ENCODE peak calls at places on chromosomes 16 and 17, in six cellular contexts. One of them, this sample, is unnamed.
A peak's percentile ranks its signal among the peaks of the same experiment; 100 is the strongest.

GRCh38 chr16:70686376-70687171 is 721 bp upstream of the MTSS2 start:
- DNase-seq in RWPE1: no peak
- DNase-seq in HL-60: no peak
- DNase-seq in brain microvascular endothelial cell: no peak
- DNase-seq in omental fat pad: no peak
- DNase-seq in A549: no peak
- DNase-seq in this sample: peak; percentile 69

GRCh38 chr17:75239778-75240393 is 21.5 kb downstream of the GGA3 start:
- DNase-seq in RWPE1: no peak
- DNase-seq in brain microvascular endothelial cell: no peak
- DNase-seq in omental fat pad: no peak
- DNase-seq in HL-60: no peak
- DNase-seq in A549: no peak
- DNase-seq in this sample: no peak

GRCh38 chr17:12789075-12789975 is at the start of gene ARHGAP44:
- DNase-seq in HL-60: peak; percentile 12
- DNase-seq in RWPE1: peak; percentile 48
- DNase-seq in omental fat pad: no peak
- DNase-seq in A549: peak; percentile 64
- DNase-seq in brain microvascular endothelial cell: peak; percentile 40
- DNase-seq in this sample: peak; percentile 97

GRCh38 chr17:66576473-66576872 is 258.4 kb upstream of the CACNG5 start:
- DNase-seq in HL-60: no peak
- DNase-seq in brain microvascular endothelial cell: no peak
- DNase-seq in omental fat pad: no peak
- DNase-seq in A549: no peak
- DNase-seq in RWPE1: no peak
- DNase-seq in this sample: no peak

GRCh38 chr16:81547919-81548216 is 103.3 kb downstream of the CMIP start:
- DNase-seq in RWPE1: no peak
- DNase-seq in brain microvascular endothelial cell: no peak
- DNase-seq in omental fat pad: no peak
- DNase-seq in A549: no peak
- DNase-seq in HL-60: no peak
- DNase-seq in this sample: no peak

GRCh38 chr17:64095144-64095882 is 34.6 kb downstream of the ERN1 start:
- DNase-seq in RWPE1: peak; percentile 62
- DNase-seq in brain microvascular endothelial cell: no peak
- DNase-seq in HL-60: no peak
- DNase-seq in A549: no peak
- DNase-seq in omental fat pad: no peak
- DNase-seq in this sample: no peak

GRCh38 chr16:1331712-1332617 is 1.5 kb upstream of the BAIAP3 start:
- DNase-seq in RWPE1: peak; percentile 57
- DNase-seq in HL-60: peak; percentile 70
- DNase-seq in brain microvascular endothelial cell: peak; percentile 64
- DNase-seq in omental fat pad: no peak
- DNase-seq in A549: peak; percentile 94
- DNase-seq in this sample: peak; percentile 97

GRCh38 chr16:26987631-26988030 is 79.1 kb upstream of the C16orf82 start:
- DNase-seq in HL-60: no peak
- DNase-seq in brain microvascular endothelial cell: no peak
- DNase-seq in A549: no peak
- DNase-seq in RWPE1: no peak
- DNase-seq in omental fat pad: no peak
- DNase-seq in this sample: peak; percentile 38

GRCh38 chr16:47366228-47366627 is 94.6 kb downstream of the ITFG1 start:
- DNase-seq in RWPE1: no peak
- DNase-seq in brain microvascular endothelial cell: no peak
- DNase-seq in omental fat pad: no peak
- DNase-seq in A549: no peak
- DNase-seq in HL-60: no peak
- DNase-seq in this sample: no peak

GRCh38 chr16:67562526-67562917 is at the start of gene CTCF:
- DNase-seq in HL-60: peak; percentile 60
- DNase-seq in omental fat pad: no peak
- DNase-seq in brain microvascular endothelial cell: peak; percentile 53
- DNase-seq in A549: peak; percentile 62
- DNase-seq in RWPE1: peak; percentile 82
- DNase-seq in this sample: no peak

GRCh38 chr16:9791566-9791965 is 390.7 kb downstream of the GRIN2A start:
- DNase-seq in A549: no peak
- DNase-seq in RWPE1: no peak
- DNase-seq in omental fat pad: no peak
- DNase-seq in HL-60: no peak
- DNase-seq in brain microvascular endothelial cell: no peak
- DNase-seq in this sample: no peak

GRCh38 chr16:55370762-55371482 is 46.9 kb downstream of the IRX6 start:
- DNase-seq in HL-60: no peak
- DNase-seq in RWPE1: peak; percentile 64
- DNase-seq in A549: peak; percentile 9
- DNase-seq in omental fat pad: no peak
- DNase-seq in brain microvascular endothelial cell: peak; percentile 31
- DNase-seq in this sample: peak; percentile 90
- TF ChIP-seq CTCF in HL-60: no peak
- TF ChIP-seq CTCF in RWPE1: peak; percentile 21
- TF ChIP-seq CTCF in A549: peak; percentile 23
- TF ChIP-seq CTCF in omental fat pad: no peak
- TF ChIP-seq CTCF in brain microvascular endothelial cell: peak; percentile 63
- TF ChIP-seq CTCF in this sample: peak; percentile 70

GRCh38 chr17:29595107-29595942 is 2.4 kb downstream of the ANKRD13B start:
- DNase-seq in A549: no peak
- DNase-seq in omental fat pad: no peak
- DNase-seq in HL-60: no peak
- DNase-seq in brain microvascular endothelial cell: no peak
- DNase-seq in RWPE1: no peak
- DNase-seq in this sample: peak; percentile 46

GRCh38 chr17:29594441-29595090 is 1.6 kb downstream of the ANKRD13B start:
- DNase-seq in A549: no peak
- DNase-seq in RWPE1: no peak
- DNase-seq in brain microvascular endothelial cell: no peak
- DNase-seq in omental fat pad: no peak
- DNase-seq in HL-60: no peak
- DNase-seq in this sample: no peak

GRCh38 chr17:29592850-29593545 is at the start of gene ANKRD13B:
- DNase-seq in omental fat pad: no peak
- DNase-seq in RWPE1: no peak
- DNase-seq in HL-60: no peak
- DNase-seq in brain microvascular endothelial cell: no peak
- DNase-seq in A549: no peak
- DNase-seq in this sample: peak; percentile 85

GRCh38 chr17:29591737-29592624 is 951 bp upstream of the ANKRD13B start:
- DNase-seq in A549: peak; percentile 95
- DNase-seq in HL-60: peak; percentile 84
- DNase-seq in RWPE1: peak; percentile 90
- DNase-seq in omental fat pad: peak; percentile 70
- DNase-seq in brain microvascular endothelial cell: peak; percentile 66
- DNase-seq in this sample: peak; percentile 100

DNA sequence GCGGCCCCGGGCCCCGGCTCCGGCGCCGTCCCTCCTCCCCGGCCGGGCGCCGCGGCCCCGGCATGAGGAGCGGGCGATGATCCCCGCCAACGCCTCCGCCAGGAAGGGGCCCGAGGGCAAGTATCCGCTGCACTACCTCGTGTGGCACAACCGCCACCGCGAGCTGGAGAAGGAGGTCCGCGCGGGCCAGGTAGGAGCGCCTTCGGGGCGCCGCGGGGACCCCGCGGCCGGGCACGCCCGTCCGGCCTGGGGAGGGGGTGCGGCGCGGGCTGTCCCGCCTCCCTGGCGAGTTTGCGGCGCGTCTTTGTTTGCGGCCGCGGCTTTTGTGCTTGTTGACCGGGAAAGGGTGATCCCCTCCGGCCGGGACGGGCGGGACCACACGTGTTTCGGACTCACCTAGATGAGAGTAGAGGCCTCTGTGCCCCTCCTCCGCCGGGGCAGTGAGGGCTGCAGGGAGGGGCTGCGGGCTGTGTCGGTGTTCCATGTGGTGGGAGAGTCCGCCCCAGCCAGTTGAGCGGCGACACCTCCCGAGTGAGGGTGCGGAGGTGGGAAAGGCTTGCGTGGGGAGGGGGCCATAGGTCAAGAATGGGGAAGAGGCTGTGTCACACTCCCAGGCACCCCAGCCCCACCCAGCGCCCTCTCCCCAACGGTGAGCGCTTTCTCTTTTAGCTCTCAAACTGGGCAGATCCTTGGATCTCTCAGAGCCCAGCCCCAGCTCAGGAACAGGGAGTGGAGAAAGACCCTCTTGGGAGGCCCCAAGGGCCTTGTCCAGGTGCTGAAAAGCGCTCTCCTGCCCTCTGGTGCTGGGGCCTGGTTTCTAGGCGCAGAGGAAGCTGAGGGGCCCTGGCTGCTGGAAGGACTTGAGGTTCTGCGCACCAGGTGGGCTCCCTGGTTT is 861 bp downstream of the ANKRD13B start:
- DNase-seq in omental fat pad: no peak
- DNase-seq in brain microvascular endothelial cell: no peak
- DNase-seq in A549: no peak
- DNase-seq in HL-60: no peak
- DNase-seq in RWPE1: peak; percentile 28
- DNase-seq in this sample: peak; percentile 96
- TF ChIP-seq CTCF in omental fat pad: no peak
- TF ChIP-seq CTCF in brain microvascular endothelial cell: peak; percentile 48
- TF ChIP-seq CTCF in A549: peak; percentile 52
- TF ChIP-seq CTCF in HL-60: no peak
- TF ChIP-seq CTCF in RWPE1: peak; percentile 40
- TF ChIP-seq CTCF in this sample: peak; percentile 47

GRCh38 chr16:55647798-55648197 is 8.0 kb upstream of the SLC6A2 start:
- DNase-seq in RWPE1: no peak
- DNase-seq in brain microvascular endothelial cell: no peak
- DNase-seq in A549: no peak
- DNase-seq in HL-60: no peak
- DNase-seq in omental fat pad: no peak
- DNase-seq in this sample: peak; percentile 5

GRCh38 chr16:55655381-55655708 is 443 bp upstream of the SLC6A2 start:
- DNase-seq in HL-60: no peak
- DNase-seq in A549: no peak
- DNase-seq in RWPE1: no peak
- DNase-seq in omental fat pad: no peak
- DNase-seq in brain microvascular endothelial cell: no peak
- DNase-seq in this sample: no peak

GRCh38 chr16:55655709-55656694 is at the start of gene SLC6A2:
- DNase-seq in HL-60: no peak
- DNase-seq in brain microvascular endothelial cell: no peak
- DNase-seq in A549: no peak
- DNase-seq in RWPE1: peak; percentile 19
- DNase-seq in omental fat pad: no peak
- DNase-seq in this sample: peak; percentile 88

GRCh38 chr16:55653106-55653505 is 2.7 kb upstream of the SLC6A2 start:
- DNase-seq in HL-60: no peak
- DNase-seq in brain microvascular endothelial cell: no peak
- DNase-seq in omental fat pad: no peak
- DNase-seq in A549: no peak
- DNase-seq in RWPE1: no peak
- DNase-seq in this sample: peak; percentile 2

DNA sequence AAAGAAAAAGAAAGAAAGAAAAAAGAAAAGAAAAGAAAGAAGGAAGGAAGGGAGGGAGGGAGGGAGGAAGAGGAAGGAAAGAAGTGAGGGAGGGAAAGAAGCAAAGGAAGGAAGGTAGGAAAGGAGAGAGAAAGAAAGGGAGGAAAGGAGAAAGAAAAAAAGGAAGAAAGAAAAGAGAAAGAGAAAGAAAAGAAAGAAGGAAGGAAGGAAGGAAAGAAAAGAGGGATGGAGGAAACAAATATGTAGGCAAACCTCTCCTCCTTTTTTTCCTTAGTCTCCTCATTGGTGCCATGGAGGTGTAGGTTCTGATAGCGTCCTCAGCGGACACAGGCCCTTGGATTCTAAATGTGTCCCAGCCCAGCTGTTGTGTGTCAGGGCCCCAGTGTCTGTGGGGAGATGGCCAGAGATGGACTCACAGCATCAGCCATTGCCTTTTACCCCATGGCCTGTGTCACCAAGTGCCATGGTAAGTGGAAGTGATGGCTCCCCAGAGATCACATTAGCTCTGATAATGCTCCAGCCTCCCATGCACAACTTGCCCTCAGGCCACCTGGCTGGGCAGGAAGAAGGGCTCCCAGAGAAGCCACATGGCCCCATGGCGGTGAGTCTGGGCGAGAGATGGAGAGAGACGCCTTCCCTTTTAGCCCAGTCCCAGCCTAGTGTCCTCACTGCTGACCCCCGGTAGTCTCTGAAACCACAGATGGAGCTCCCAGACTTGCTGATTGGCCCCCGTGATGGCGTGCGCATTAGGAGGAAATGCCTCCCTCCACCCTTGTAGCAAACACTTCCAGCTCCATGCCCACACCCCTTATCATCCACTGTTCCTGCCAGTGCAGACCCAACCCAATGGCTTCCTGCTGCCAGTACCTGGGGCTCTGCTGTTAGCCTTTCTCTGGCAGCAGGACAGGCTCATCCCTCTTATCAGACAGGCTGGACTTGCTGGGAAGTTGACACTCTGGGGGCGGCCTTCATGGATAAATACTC is 3.7 kb upstream of the SLC6A2 start:
- DNase-seq in RWPE1: no peak
- DNase-seq in brain microvascular endothelial cell: no peak
- DNase-seq in HL-60: no peak
- DNase-seq in omental fat pad: no peak
- DNase-seq in A549: no peak
- DNase-seq in this sample: peak; percentile 28
- TF ChIP-seq CTCF in RWPE1: no peak
- TF ChIP-seq CTCF in brain microvascular endothelial cell: no peak
- TF ChIP-seq CTCF in HL-60: no peak
- TF ChIP-seq CTCF in omental fat pad: no peak
- TF ChIP-seq CTCF in A549: no peak
- TF ChIP-seq CTCF in this sample: no peak

GRCh38 chr17:69609495-69610315 is 195.2 kb downstream of the MAP2K6 start:
- DNase-seq in brain microvascular endothelial cell: peak; percentile 33
- DNase-seq in omental fat pad: no peak
- DNase-seq in HL-60: no peak
- DNase-seq in A549: no peak
- DNase-seq in RWPE1: peak; percentile 20
- DNase-seq in this sample: peak; percentile 74
- TF ChIP-seq CTCF in brain microvascular endothelial cell: peak; percentile 84
- TF ChIP-seq CTCF in omental fat pad: no peak
- TF ChIP-seq CTCF in HL-60: peak; percentile 64
- TF ChIP-seq CTCF in A549: peak; percentile 74
- TF ChIP-seq CTCF in RWPE1: peak; percentile 75
- TF ChIP-seq CTCF in this sample: peak; percentile 80

DNA sequence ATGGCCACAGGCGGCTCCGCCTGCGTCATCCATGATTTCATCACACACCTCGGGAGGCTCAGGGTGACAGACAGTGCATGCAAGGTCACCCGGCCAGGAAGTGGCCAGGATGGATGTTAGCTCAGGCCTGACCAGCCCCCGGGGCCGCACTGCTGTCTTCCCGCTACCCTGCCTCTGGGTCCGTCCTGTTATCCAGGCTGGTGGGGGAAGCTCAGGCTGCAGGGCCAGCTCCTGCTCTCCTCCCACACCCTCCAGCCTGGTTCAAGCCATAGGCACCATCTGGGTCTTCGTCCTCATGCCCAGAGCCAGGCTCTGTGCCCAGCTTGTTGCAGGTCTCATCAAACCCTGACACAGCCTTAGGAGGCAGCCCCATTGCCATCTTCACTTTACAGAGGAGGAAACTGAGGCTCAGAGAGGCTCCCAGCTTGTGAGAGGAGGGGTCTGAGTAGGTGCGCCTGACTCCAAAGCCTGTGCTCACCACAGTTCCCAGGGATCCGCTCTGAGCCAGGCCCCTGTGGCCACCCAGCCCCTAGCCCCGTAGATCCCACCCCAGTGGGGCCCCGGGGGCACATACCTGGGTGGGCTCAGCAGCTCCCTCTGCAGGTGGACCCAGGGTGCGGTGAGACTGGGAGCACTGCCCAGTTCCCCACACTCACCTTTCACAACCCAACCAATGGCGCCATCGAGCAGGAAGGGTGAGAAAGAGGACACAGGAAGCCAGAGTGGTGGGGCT is 414 bp upstream of the ADGRG3 start:
- DNase-seq in brain microvascular endothelial cell: peak; percentile 13
- DNase-seq in RWPE1: no peak
- DNase-seq in A549: no peak
- DNase-seq in HL-60: peak; percentile 88
- DNase-seq in omental fat pad: no peak
- DNase-seq in this sample: peak; percentile 74
- TF ChIP-seq CTCF in brain microvascular endothelial cell: peak; percentile 41
- TF ChIP-seq CTCF in RWPE1: no peak
- TF ChIP-seq CTCF in A549: no peak
- TF ChIP-seq CTCF in HL-60: peak; percentile 57
- TF ChIP-seq CTCF in omental fat pad: no peak
- TF ChIP-seq CTCF in this sample: peak; percentile 68

This sample was measured in endodermal cell.